ENCODE peak calls at places on chromosomes 13 and 19, in five cellular contexts. One of them, this sample, is unnamed.

GRCh38 chr19:1211494-1212234 is 6.1 kb downstream of the STK11 start:
- DNase-seq in body of pancreas: peak
- DNase-seq in T-helper 17 cell: no peak
- DNase-seq in stimulated activated CD8-positive, alpha-beta memory T cell treated with anti-CD3 and anti-CD28 coated beads, Interleukin-7, amount 100 ng/mL, for 48 hours: no peak
- DNase-seq in epithelial cell of esophagus: peak
- DNase-seq in this sample: no peak

GRCh38 chr19:39382991-39383828 is 7.7 kb downstream of the PAF1 start:
- DNase-seq in body of pancreas: no peak
- DNase-seq in T-helper 17 cell: no peak
- DNase-seq in stimulated activated CD8-positive, alpha-beta memory T cell treated with anti-CD3 and anti-CD28 coated beads, Interleukin-7, amount 100 ng/mL, for 48 hours: no peak
- DNase-seq in epithelial cell of esophagus: no peak
- DNase-seq in this sample: no peak

GRCh38 chr19:1860133-1860775 is 3.1 kb downstream of the KLF16 start:
- DNase-seq in stimulated activated CD8-positive, alpha-beta memory T cell treated with anti-CD3 and anti-CD28 coated beads, Interleukin-7, amount 100 ng/mL, for 48 hours: no peak
- DNase-seq in T-helper 17 cell: peak
- DNase-seq in body of pancreas: peak
- DNase-seq in epithelial cell of esophagus: peak
- DNase-seq in this sample: no peak

GRCh38 chr19:17227798-17228367 is 1.9 kb downstream of the OCEL1 start:
- DNase-seq in epithelial cell of esophagus: no peak
- DNase-seq in T-helper 17 cell: no peak
- DNase-seq in body of pancreas: peak
- DNase-seq in stimulated activated CD8-positive, alpha-beta memory T cell treated with anti-CD3 and anti-CD28 coated beads, Interleukin-7, amount 100 ng/mL, for 48 hours: no peak
- DNase-seq in this sample: no peak

GRCh38 chr19:5480427-5480836 is 25.2 kb downstream of the ZNRF4 start:
- DNase-seq in T-helper 17 cell: peak
- DNase-seq in stimulated activated CD8-positive, alpha-beta memory T cell treated with anti-CD3 and anti-CD28 coated beads, Interleukin-7, amount 100 ng/mL, for 48 hours: peak
- DNase-seq in epithelial cell of esophagus: peak
- DNase-seq in body of pancreas: peak
- DNase-seq in this sample: no peak

GRCh38 chr13:63010072-63010658 is 1594.5 kb upstream of the PCDH20 start:
- DNase-seq in T-helper 17 cell: no peak
- DNase-seq in body of pancreas: no peak
- DNase-seq in epithelial cell of esophagus: no peak
- DNase-seq in stimulated activated CD8-positive, alpha-beta memory T cell treated with anti-CD3 and anti-CD28 coated beads, Interleukin-7, amount 100 ng/mL, for 48 hours: no peak
- DNase-seq in this sample: no peak

GRCh38 chr13:112873851-112874750 is 94.9 kb upstream of the MCF2L start:
- DNase-seq in body of pancreas: peak
- DNase-seq in epithelial cell of esophagus: peak
- DNase-seq in T-helper 17 cell: peak
- DNase-seq in stimulated activated CD8-positive, alpha-beta memory T cell treated with anti-CD3 and anti-CD28 coated beads, Interleukin-7, amount 100 ng/mL, for 48 hours: peak
- DNase-seq in this sample: peak

GRCh38 chr13:47484564-47484963 is 516.5 kb downstream of the SUCLA2 start:
- DNase-seq in stimulated activated CD8-positive, alpha-beta memory T cell treated with anti-CD3 and anti-CD28 coated beads, Interleukin-7, amount 100 ng/mL, for 48 hours: no peak
- DNase-seq in T-helper 17 cell: no peak
- DNase-seq in body of pancreas: no peak
- DNase-seq in epithelial cell of esophagus: peak
- DNase-seq in this sample: no peak

GRCh38 chr13:31380728-31381127 is 181.0 kb downstream of the B3GLCT start:
- DNase-seq in stimulated activated CD8-positive, alpha-beta memory T cell treated with anti-CD3 and anti-CD28 coated beads, Interleukin-7, amount 100 ng/mL, for 48 hours: no peak
- DNase-seq in body of pancreas: no peak
- DNase-seq in epithelial cell of esophagus: no peak
- DNase-seq in T-helper 17 cell: no peak
- DNase-seq in this sample: no peak

GRCh38 chr19:7705387-7706187 is 3.7 kb upstream of the FCER2 start:
- DNase-seq in epithelial cell of esophagus: no peak
- DNase-seq in stimulated activated CD8-positive, alpha-beta memory T cell treated with anti-CD3 and anti-CD28 coated beads, Interleukin-7, amount 100 ng/mL, for 48 hours: peak
- DNase-seq in body of pancreas: peak
- DNase-seq in T-helper 17 cell: peak
- DNase-seq in this sample: peak

GRCh38 chr19:2923510-2923909 is 21.3 kb downstream of the ZNF77 start:
- DNase-seq in stimulated activated CD8-positive, alpha-beta memory T cell treated with anti-CD3 and anti-CD28 coated beads, Interleukin-7, amount 100 ng/mL, for 48 hours: no peak
- DNase-seq in epithelial cell of esophagus: peak
- DNase-seq in T-helper 17 cell: no peak
- DNase-seq in body of pancreas: no peak
- DNase-seq in this sample: peak

GRCh38 chr19:15091918-15092753 is 10.1 kb downstream of the OR1I1 start:
- DNase-seq in stimulated activated CD8-positive, alpha-beta memory T cell treated with anti-CD3 and anti-CD28 coated beads, Interleukin-7, amount 100 ng/mL, for 48 hours: no peak
- DNase-seq in T-helper 17 cell: peak
- DNase-seq in epithelial cell of esophagus: peak
- DNase-seq in body of pancreas: peak
- DNase-seq in this sample: peak

GRCh38 chr13:40776681-40777165 is 5.7 kb upstream of the MRPS31 start:
- DNase-seq in T-helper 17 cell: peak
- DNase-seq in epithelial cell of esophagus: peak
- DNase-seq in body of pancreas: no peak
- DNase-seq in stimulated activated CD8-positive, alpha-beta memory T cell treated with anti-CD3 and anti-CD28 coated beads, Interleukin-7, amount 100 ng/mL, for 48 hours: peak
- DNase-seq in this sample: peak

GRCh38 chr13:59000770-59001169 is 1163.0 kb downstream of the DIAPH3 start:
- DNase-seq in body of pancreas: no peak
- DNase-seq in stimulated activated CD8-positive, alpha-beta memory T cell treated with anti-CD3 and anti-CD28 coated beads, Interleukin-7, amount 100 ng/mL, for 48 hours: no peak
- DNase-seq in epithelial cell of esophagus: no peak
- DNase-seq in T-helper 17 cell: no peak
- DNase-seq in this sample: no peak

GRCh38 chr13:111506621-111507020 is 186.2 kb downstream of the TEX29 start:
- DNase-seq in epithelial cell of esophagus: no peak
- DNase-seq in T-helper 17 cell: no peak
- DNase-seq in body of pancreas: no peak
- DNase-seq in stimulated activated CD8-positive, alpha-beta memory T cell treated with anti-CD3 and anti-CD28 coated beads, Interleukin-7, amount 100 ng/mL, for 48 hours: no peak
- DNase-seq in this sample: no peak

GRCh38 chr19:46861691-46862503 is 1.1 kb downstream of the ARHGAP35 start:
- DNase-seq in T-helper 17 cell: no peak
- DNase-seq in body of pancreas: peak
- DNase-seq in stimulated activated CD8-positive, alpha-beta memory T cell treated with anti-CD3 and anti-CD28 coated beads, Interleukin-7, amount 100 ng/mL, for 48 hours: no peak
- DNase-seq in epithelial cell of esophagus: peak
- DNase-seq in this sample: no peak

GRCh38 chr13:41603917-41604316 is 146.6 kb downstream of the RGCC start:
- DNase-seq in T-helper 17 cell: no peak
- DNase-seq in stimulated activated CD8-positive, alpha-beta memory T cell treated with anti-CD3 and anti-CD28 coated beads, Interleukin-7, amount 100 ng/mL, for 48 hours: no peak
- DNase-seq in body of pancreas: no peak
- DNase-seq in epithelial cell of esophagus: peak
- DNase-seq in this sample: no peak

GRCh38 chr19:40471111-40471510 is 4.3 kb downstream of the SPTBN4 start:
- DNase-seq in body of pancreas: no peak
- DNase-seq in T-helper 17 cell: no peak
- DNase-seq in stimulated activated CD8-positive, alpha-beta memory T cell treated with anti-CD3 and anti-CD28 coated beads, Interleukin-7, amount 100 ng/mL, for 48 hours: no peak
- DNase-seq in epithelial cell of esophagus: no peak
- DNase-seq in this sample: no peak

GRCh38 chr19:36013280-36014028 is 559 bp downstream of the ALKBH6 start:
- DNase-seq in epithelial cell of esophagus: no peak
- DNase-seq in body of pancreas: no peak
- DNase-seq in stimulated activated CD8-positive, alpha-beta memory T cell treated with anti-CD3 and anti-CD28 coated beads, Interleukin-7, amount 100 ng/mL, for 48 hours: no peak
- DNase-seq in T-helper 17 cell: no peak
- DNase-seq in this sample: no peak

GRCh38 chr13:75101997-75102720 is 379.8 kb downstream of the TBC1D4 start:
- DNase-seq in T-helper 17 cell: no peak
- DNase-seq in body of pancreas: no peak
- DNase-seq in epithelial cell of esophagus: peak
- DNase-seq in stimulated activated CD8-positive, alpha-beta memory T cell treated with anti-CD3 and anti-CD28 coated beads, Interleukin-7, amount 100 ng/mL, for 48 hours: no peak
- DNase-seq in this sample: no peak

GRCh38 chr13:94967183-94968039 is 255.1 kb upstream of the SOX21 start:
- DNase-seq in body of pancreas: peak
- DNase-seq in T-helper 17 cell: no peak
- DNase-seq in epithelial cell of esophagus: peak
- DNase-seq in stimulated activated CD8-positive, alpha-beta memory T cell treated with anti-CD3 and anti-CD28 coated beads, Interleukin-7, amount 100 ng/mL, for 48 hours: no peak
- DNase-seq in this sample: no peak

GRCh38 chr19:33804021-33804799 is 7.5 kb downstream of the KCTD15 start:
- DNase-seq in T-helper 17 cell: no peak
- DNase-seq in stimulated activated CD8-positive, alpha-beta memory T cell treated with anti-CD3 and anti-CD28 coated beads, Interleukin-7, amount 100 ng/mL, for 48 hours: no peak
- DNase-seq in epithelial cell of esophagus: peak
- DNase-seq in body of pancreas: peak
- DNase-seq in this sample: peak

GRCh38 chr13:45882626-45883025 is 31.1 kb upstream of the SIAH3 start:
- DNase-seq in T-helper 17 cell: no peak
- DNase-seq in stimulated activated CD8-positive, alpha-beta memory T cell treated with anti-CD3 and anti-CD28 coated beads, Interleukin-7, amount 100 ng/mL, for 48 hours: no peak
- DNase-seq in epithelial cell of esophagus: no peak
- DNase-seq in body of pancreas: no peak
- DNase-seq in this sample: no peak

GRCh38 chr13:91894311-91894710 is 495.9 kb downstream of the GPC5 start:
- DNase-seq in body of pancreas: no peak
- DNase-seq in stimulated activated CD8-positive, alpha-beta memory T cell treated with anti-CD3 and anti-CD28 coated beads, Interleukin-7, amount 100 ng/mL, for 48 hours: no peak
- DNase-seq in T-helper 17 cell: no peak
- DNase-seq in epithelial cell of esophagus: no peak
- DNase-seq in this sample: no peak

GRCh38 chr13:49791214-49791752 is 1.2 kb downstream of the KPNA3 start:
- DNase-seq in body of pancreas: peak
- DNase-seq in stimulated activated CD8-positive, alpha-beta memory T cell treated with anti-CD3 and anti-CD28 coated beads, Interleukin-7, amount 100 ng/mL, for 48 hours: no peak
- DNase-seq in epithelial cell of esophagus: peak
- DNase-seq in T-helper 17 cell: no peak
- DNase-seq in this sample: peak

GRCh38 chr13:108083056-108083455 is 132.3 kb downstream of the LIG4 start:
- DNase-seq in stimulated activated CD8-positive, alpha-beta memory T cell treated with anti-CD3 and anti-CD28 coated beads, Interleukin-7, amount 100 ng/mL, for 48 hours: no peak
- DNase-seq in body of pancreas: no peak
- DNase-seq in epithelial cell of esophagus: no peak
- DNase-seq in T-helper 17 cell: no peak
- DNase-seq in this sample: no peak

GRCh38 chr13:80704369-80704768 is 363.4 kb upstream of the SPRY2 start:
- DNase-seq in epithelial cell of esophagus: no peak
- DNase-seq in T-helper 17 cell: no peak
- DNase-seq in stimulated activated CD8-positive, alpha-beta memory T cell treated with anti-CD3 and anti-CD28 coated beads, Interleukin-7, amount 100 ng/mL, for 48 hours: no peak
- DNase-seq in body of pancreas: no peak
- DNase-seq in this sample: no peak

GRCh38 chr19:17590780-17591688 is 35.6 kb downstream of the COLGALT1 start:
- DNase-seq in T-helper 17 cell: no peak
- DNase-seq in epithelial cell of esophagus: no peak
- DNase-seq in stimulated activated CD8-positive, alpha-beta memory T cell treated with anti-CD3 and anti-CD28 coated beads, Interleukin-7, amount 100 ng/mL, for 48 hours: no peak
- DNase-seq in body of pancreas: no peak
- DNase-seq in this sample: no peak

GRCh38 chr19:18710986-18711751 is 27.7 kb downstream of the CRTC1 start:
- DNase-seq in stimulated activated CD8-positive, alpha-beta memory T cell treated with anti-CD3 and anti-CD28 coated beads, Interleukin-7, amount 100 ng/mL, for 48 hours: no peak
- DNase-seq in epithelial cell of esophagus: no peak
- DNase-seq in body of pancreas: no peak
- DNase-seq in T-helper 17 cell: no peak
- DNase-seq in this sample: no peak

GRCh38 chr19:18020212-18021067 is 12.5 kb downstream of the ARRDC2 start:
- DNase-seq in body of pancreas: peak
- DNase-seq in stimulated activated CD8-positive, alpha-beta memory T cell treated with anti-CD3 and anti-CD28 coated beads, Interleukin-7, amount 100 ng/mL, for 48 hours: no peak
- DNase-seq in epithelial cell of esophagus: no peak
- DNase-seq in T-helper 17 cell: no peak
- DNase-seq in this sample: peak

GRCh38 chr13:113856716-113857065 is 7.2 kb downstream of the GAS6 start:
- DNase-seq in body of pancreas: peak
- DNase-seq in epithelial cell of esophagus: no peak
- DNase-seq in stimulated activated CD8-positive, alpha-beta memory T cell treated with anti-CD3 and anti-CD28 coated beads, Interleukin-7, amount 100 ng/mL, for 48 hours: no peak
- DNase-seq in T-helper 17 cell: no peak
- DNase-seq in this sample: no peak

GRCh38 chr13:73966331-73966730 is 167.9 kb downstream of the KLF12 start:
- DNase-seq in body of pancreas: no peak
- DNase-seq in stimulated activated CD8-positive, alpha-beta memory T cell treated with anti-CD3 and anti-CD28 coated beads, Interleukin-7, amount 100 ng/mL, for 48 hours: no peak
- DNase-seq in epithelial cell of esophagus: no peak
- DNase-seq in T-helper 17 cell: no peak
- DNase-seq in this sample: no peak

GRCh38 chr13:28805193-28805819 is 14.8 kb upstream of the MTUS2 start:
- DNase-seq in stimulated activated CD8-positive, alpha-beta memory T cell treated with anti-CD3 and anti-CD28 coated beads, Interleukin-7, amount 100 ng/mL, for 48 hours: no peak
- DNase-seq in T-helper 17 cell: no peak
- DNase-seq in body of pancreas: peak
- DNase-seq in epithelial cell of esophagus: peak
- DNase-seq in this sample: no peak